ENCODE peak calls at places on chromosomes 7 and 10, in four cellular contexts. V, X, I and J are unnamed samples.

GRCh38 chr7:77205706-77206105 is 6.1 kb upstream of the FGL2 start:
- DNase-seq in X (peak; percentile 4), I (no peak), V (no peak), J (no peak)

GRCh38 chr10:110056822-110057221 is 49.0 kb downstream of the ADD3 start:
- DNase-seq in V (no peak), X (peak; percentile 58), I (no peak), J (peak; percentile 59)

GRCh38 chr10:93222211-93222754 is 148.6 kb downstream of the CYP26A1 start:
- DNase-seq in I (no peak), V (no peak), X (no peak), J (no peak)

GRCh38 chr10:117094856-117095255 is 43.2 kb downstream of the VAX1 start:
- DNase-seq in X (no peak), V (no peak), I (no peak), J (no peak)

GRCh38 chr10:96714031-96714590 is 6.2 kb downstream of the PIK3AP1 start:
- DNase-seq in X (peak; percentile 43), I (no peak), V (no peak), J (peak; percentile 74)

GRCh38 chr7:2612445-2613112 is 19.2 kb upstream of the TTYH3 start:
- DNase-seq in X (no peak), I (no peak), V (peak; percentile 33), J (no peak)

GRCh38 chr7:42587826-42588225 is 324.0 kb downstream of the C7orf25 start:
- DNase-seq in X (no peak), I (no peak), V (no peak), J (no peak)

GRCh38 chr7:1578513-1578912 is 8.7 kb upstream of the PSMG3 start:
- DNase-seq in X (no peak), V (no peak), I (no peak), J (no peak)

GRCh38 chr7:81488210-81488609 is 281.6 kb downstream of the HGF start:
- DNase-seq in V (no peak), X (no peak), I (no peak), J (no peak)

GRCh38 chr7:111103678-111104274 is 12.8 kb downstream of the LRRN3 start:
- DNase-seq in V (no peak), X (no peak), I (no peak), J (no peak)

GRCh38 chr7:157194948-157195347 is 56.2 kb downstream of the UBE3C start:
- DNase-seq in V (no peak), X (no peak), I (no peak), J (no peak)

GRCh38 chr7:151199196-151199874 is 11.0 kb downstream of the H2BK1 start:
- DNase-seq in X (no peak), V (no peak), I (no peak), J (no peak)

GRCh38 chr10:132363921-132364593 is 32.1 kb downstream of the LRRC27 start:
- DNase-seq in V (no peak), X (no peak), I (no peak), J (peak; percentile 30)

GRCh38 chr7:98294326-98294725 is 12.8 kb downstream of the BRI3 start:
- DNase-seq in X (no peak), V (no peak), I (no peak), J (no peak)

GRCh38 chr7:129612112-129613015 is 844 bp downstream of the NRF1 start:
- DNase-seq in V (peak; percentile 63), X (peak; percentile 17), I (peak; percentile 35), J (peak; percentile 37)

GRCh38 chr10:59719374-59719773 is 9.7 kb upstream of the SLC16A9 start:
- DNase-seq in X (no peak), V (no peak), I (no peak), J (no peak)

GRCh38 chr7:70694909-70695803 is 436.8 kb upstream of the GALNT17 start:
- DNase-seq in V (peak; percentile 16), I (peak; percentile 11), X (no peak), J (no peak)

GRCh38 chr10:29917311-29917710 is 142.1 kb downstream of the JCAD start:
- DNase-seq in X (no peak), V (peak; percentile 53), I (no peak), J (no peak)